ENCODE peak calls at places on chromosome 21, in ten cellular contexts. V is astrocyte of the cerebellum, K is astrocyte of the spinal cord, O is nephron progenitor cell, U is heart left ventricle, E is MM.1S, N is astrocyte, P is endothelial cell, J is progenitor cell of endocrine pancreas, R is GM13977. F is an unnamed sample.

GRCh38 chr21:27326293-27326692 is 359.4 kb upstream of the ADAMTS5 start:
- DNase-seq in V (no peak), K (no peak), O (no peak), U (no peak), E (no peak), N (no peak), P (no peak), J (no peak), R (no peak), F (no peak)

GRCh38 chr21:14073615-14074014 is 137.1 kb downstream of the LIPI start:
- DNase-seq in V (no peak), K (no peak), O (no peak), U (no peak), E (no peak), N (no peak), P (no peak), J (no peak), R (no peak), F (no peak)

GRCh38 chr21:25487046-25487594 is 120.2 kb downstream of the MRPL39 start:
- DNase-seq in V (no peak), K (no peak), O (no peak), U (no peak), E (no peak), N (no peak), P (no peak), J (no peak), R (no peak), F (no peak)

GRCh38 chr21:16324630-16325029 is 594.8 kb downstream of the USP25 start:
- DNase-seq in V (no peak), K (no peak), O (no peak), U (no peak), E (peak), N (no peak), P (no peak), J (no peak), R (no peak), F (no peak)

GRCh38 chr21:42512346-42513034 is 1.2 kb upstream of the SLC37A1 start:
- DNase-seq in V (no peak), K (no peak), O (no peak), U (no peak), E (no peak), N (no peak), P (no peak), J (no peak), R (no peak), F (peak)

GRCh38 chr21:33403128-33403785 is at the start of gene IFNGR2:
- DNase-seq in V (no peak), K (no peak), O (peak), U (peak), E (peak), N (no peak), P (peak), J (peak), R (peak), F (peak)

GRCh38 chr21:16534408-16535099 is 804.8 kb downstream of the USP25 start:
- DNase-seq in V (peak), K (peak), O (no peak), U (peak), E (no peak), N (peak), P (no peak), J (no peak), R (no peak), F (no peak)

GRCh38 chr21:26389971-26390641 is 183.0 kb downstream of the CYYR1 start:
- DNase-seq in V (no peak), K (peak), O (no peak), U (no peak), E (peak), N (peak), P (no peak), J (no peak), R (no peak), F (peak)

GRCh38 chr21:42733037-42733632 is 79.7 kb downstream of the PDE9A start:
- DNase-seq in V (peak), K (no peak), O (no peak), U (no peak), E (no peak), N (peak), P (no peak), J (no peak), R (no peak), F (no peak)

GRCh38 chr21:15363921-15364320 is 299.1 kb upstream of the NRIP1 start:
- DNase-seq in V (no peak), K (no peak), O (no peak), U (no peak), E (no peak), N (no peak), P (no peak), J (no peak), R (no peak), F (no peak)

GRCh38 chr21:25790122-25790951 is 55.6 kb downstream of the GABPA start:
- DNase-seq in V (peak), K (peak), O (no peak), U (no peak), E (peak), N (peak), P (no peak), J (no peak), R (peak), F (no peak)

GRCh38 chr21:41387042-41387819 is 25.4 kb downstream of the MX2 start:
- DNase-seq in V (no peak), K (no peak), O (no peak), U (no peak), E (no peak), N (no peak), P (no peak), J (no peak), R (no peak), F (no peak)

GRCh38 chr21:30349572-30349971 is 1.2 kb upstream of the KRTAP23-1 start:
- DNase-seq in V (peak), K (no peak), O (no peak), U (no peak), E (no peak), N (no peak), P (no peak), J (no peak), R (no peak), F (no peak)

GRCh38 chr21:19684328-19684727 is 1280.7 kb upstream of the TMPRSS15 start:
- DNase-seq in V (no peak), K (no peak), O (no peak), U (no peak), E (no peak), N (no peak), P (no peak), J (no peak), R (no peak), F (peak)

GRCh38 chr21:26091480-26092018 is 79.0 kb downstream of the APP start:
- DNase-seq in V (no peak), K (no peak), O (no peak), U (no peak), E (no peak), N (no peak), P (no peak), J (no peak), R (no peak), F (no peak)

GRCh38 chr21:16079830-16080229 is 350.0 kb downstream of the USP25 start:
- DNase-seq in V (no peak), K (peak), O (no peak), U (no peak), E (no peak), N (peak), P (no peak), J (no peak), R (no peak), F (no peak)

GRCh38 chr21:39845581-39846130 is 21.6 kb upstream of the PCP4 start:
- DNase-seq in V (peak), K (peak), O (no peak), U (no peak), E (no peak), N (peak), P (no peak), J (no peak), R (no peak), F (no peak)

GRCh38 chr21:42571391-42572150 is 57.9 kb downstream of the SLC37A1 start:
- DNase-seq in V (no peak), K (no peak), O (no peak), U (no peak), E (no peak), N (no peak), P (no peak), J (no peak), R (no peak), F (peak)

GRCh38 chr21:46250146-46250725 is 21.7 kb upstream of the LSS start:
- DNase-seq in V (no peak), K (no peak), O (no peak), U (no peak), E (no peak), N (no peak), P (no peak), J (no peak), R (no peak), F (no peak)

GRCh38 chr21:41241341-41241740 is 73.4 kb downstream of the BACE2 start:
- DNase-seq in V (no peak), K (no peak), O (no peak), U (no peak), E (no peak), N (peak), P (no peak), J (no peak), R (no peak), F (no peak)

GRCh38 chr21:42056468-42056867 is 14.6 kb upstream of the UMODL1 start:
- DNase-seq in V (no peak), K (no peak), O (no peak), U (no peak), E (no peak), N (no peak), P (no peak), J (no peak), R (no peak), F (no peak)

GRCh38 chr21:27734146-27734545 is 767.3 kb upstream of the ADAMTS5 start:
- DNase-seq in V (peak), K (peak), O (no peak), U (no peak), E (no peak), N (peak), P (no peak), J (no peak), R (no peak), F (no peak)

GRCh38 chr21:42088148-42088547 is 17.0 kb downstream of the UMODL1 start:
- DNase-seq in V (no peak), K (no peak), O (no peak), U (no peak), E (no peak), N (no peak), P (no peak), J (no peak), R (no peak), F (no peak)

GRCh38 chr21:40531421-40531820 is 315.5 kb downstream of the DSCAM start:
- DNase-seq in V (no peak), K (no peak), O (no peak), U (no peak), E (no peak), N (peak), P (no peak), J (no peak), R (no peak), F (no peak)

GRCh38 chr21:26042181-26042876 is 128.2 kb downstream of the APP start:
- DNase-seq in V (no peak), K (no peak), O (no peak), U (no peak), E (no peak), N (no peak), P (no peak), J (no peak), R (no peak), F (no peak)

GRCh38 chr21:42061195-42061865 is 9.8 kb upstream of the UMODL1 start:
- DNase-seq in V (no peak), K (no peak), O (no peak), U (peak), E (peak), N (no peak), P (no peak), J (no peak), R (peak), F (no peak)

GRCh38 chr21:25503981-25504380 is 103.3 kb downstream of the MRPL39 start:
- DNase-seq in V (no peak), K (no peak), O (no peak), U (no peak), E (no peak), N (no peak), P (no peak), J (no peak), R (no peak), F (no peak)

GRCh38 chr21:14074177-14074576 is 136.6 kb downstream of the LIPI start:
- DNase-seq in V (no peak), K (no peak), O (no peak), U (no peak), E (no peak), N (no peak), P (no peak), J (no peak), R (no peak), F (no peak)

GRCh38 chr21:42466700-42467612 is 29.1 kb downstream of the RSPH1 start:
- DNase-seq in V (no peak), K (peak), O (no peak), U (no peak), E (peak), N (peak), P (no peak), J (no peak), R (peak), F (no peak)

GRCh38 chr21:22343721-22344120 is 1345.5 kb downstream of the NCAM2 start:
- DNase-seq in V (no peak), K (no peak), O (no peak), U (no peak), E (no peak), N (no peak), P (no peak), J (no peak), R (no peak), F (no peak)

GRCh38 chr21:41828884-41829360 is 50.2 kb downstream of the PRDM15 start:
- DNase-seq in V (no peak), K (no peak), O (no peak), U (no peak), E (no peak), N (no peak), P (no peak), J (no peak), R (no peak), F (no peak)

GRCh38 chr21:38788275-38788911 is 17.3 kb upstream of the ETS2 start:
- DNase-seq in V (no peak), K (no peak), O (no peak), U (no peak), E (no peak), N (no peak), P (no peak), J (no peak), R (no peak), F (no peak)

GRCh38 chr21:38790038-38790437 is 15.7 kb upstream of the ETS2 start:
- DNase-seq in V (no peak), K (no peak), O (no peak), U (no peak), E (no peak), N (no peak), P (no peak), J (no peak), R (no peak), F (no peak)

GRCh38 chr21:38785483-38785882 is 20.2 kb upstream of the ETS2 start:
- DNase-seq in V (no peak), K (no peak), O (no peak), U (no peak), E (no peak), N (no peak), P (no peak), J (no peak), R (no peak), F (no peak)

GRCh38 chr21:38789275-38789674 is 16.5 kb upstream of the ETS2 start:
- DNase-seq in V (no peak), K (no peak), O (no peak), U (no peak), E (no peak), N (no peak), P (no peak), J (no peak), R (no peak), F (no peak)

GRCh38 chr21:38787461-38788274 is 18.1 kb upstream of the ETS2 start:
- DNase-seq in V (no peak), K (peak), O (peak), U (no peak), E (no peak), N (peak), P (no peak), J (peak), R (no peak), F (peak)
- TF ChIP-seq CTCF in V (no peak), K (no peak), O (no peak), U (no peak), E (no peak), N (no peak), P (no peak), J (no peak), R (no peak), F (no peak)

GRCh38 chr21:34688145-34688544 is 19.4 kb downstream of the CLIC6 start:
- DNase-seq in V (no peak), K (peak), O (no peak), U (no peak), E (no peak), N (no peak), P (peak), J (no peak), R (no peak), F (peak)
- TF ChIP-seq CTCF in V (no peak), K (peak), O (no peak), U (peak), E (no peak), N (no peak), P (peak), J (no peak), R (peak), F (peak)

GRCh38 chr21:35857082-35857481 is 203.2 kb downstream of the SETD4 start:
- DNase-seq in V (no peak), K (no peak), O (no peak), U (no peak), E (no peak), N (no peak), P (no peak), J (no peak), R (no peak), F (no peak)

GRCh38 chr21:35853321-35853922 is 206.9 kb downstream of the SETD4 start:
- DNase-seq in V (no peak), K (no peak), O (no peak), U (no peak), E (no peak), N (no peak), P (no peak), J (no peak), R (no peak), F (no peak)

GRCh38 chr21:35855463-35855862 is 204.9 kb downstream of the SETD4 start:
- DNase-seq in V (no peak), K (peak), O (no peak), U (no peak), E (no peak), N (no peak), P (no peak), J (no peak), R (no peak), F (no peak)

GRCh38 chr21:35852820-35853219 is 207.5 kb downstream of the SETD4 start:
- DNase-seq in V (no peak), K (no peak), O (no peak), U (no peak), E (no peak), N (no peak), P (no peak), J (no peak), R (no peak), F (no peak)

DNA sequence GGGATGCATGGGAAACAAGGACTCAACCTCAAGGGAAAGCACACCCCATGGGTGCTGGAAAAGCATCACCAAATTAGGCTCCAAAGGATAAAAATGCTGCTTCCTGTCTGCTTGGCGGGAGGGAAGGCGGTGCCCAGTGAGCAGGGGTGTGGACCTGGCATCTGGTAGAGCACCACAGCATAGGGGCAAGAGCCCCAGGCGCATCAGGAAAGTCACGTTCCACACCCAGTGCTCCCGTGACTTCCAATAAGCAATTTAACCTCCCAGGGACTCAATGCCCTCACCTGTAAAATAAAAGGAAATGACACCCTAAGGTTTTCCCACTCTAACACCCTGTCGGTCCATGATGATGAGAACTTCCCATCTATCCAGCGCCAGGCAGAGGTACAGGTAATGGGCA is 206.0 kb downstream of the SETD4 start:
- DNase-seq in V (no peak), K (no peak), O (no peak), U (no peak), E (no peak), N (no peak), P (no peak), J (no peak), R (no peak), F (no peak)
- TF ChIP-seq CTCF in V (no peak), K (no peak), O (no peak), U (no peak), E (no peak), N (no peak), P (no peak), J (no peak), R (no peak), F (no peak)

DNA sequence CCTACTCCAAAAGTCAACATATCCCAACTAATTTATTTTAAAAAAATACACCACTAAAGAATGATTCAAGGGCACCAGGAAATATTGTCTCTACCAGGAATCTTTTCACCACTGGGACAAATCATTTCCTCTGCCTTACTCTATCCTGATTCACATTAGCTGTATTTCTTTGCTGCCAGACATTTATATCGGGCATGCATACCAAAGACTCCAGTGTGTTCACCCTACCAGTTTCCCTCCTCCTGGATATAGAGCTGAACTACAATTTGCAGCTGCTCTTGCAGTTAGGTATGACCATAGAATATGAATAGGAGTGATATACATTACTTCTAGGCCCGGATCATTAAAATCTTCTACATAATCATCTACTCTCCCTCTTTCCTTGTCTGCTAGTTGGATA is 7.6 kb downstream of the KCNJ6 start:
- DNase-seq in V (no peak), K (no peak), O (no peak), U (no peak), E (no peak), N (no peak), P (no peak), J (no peak), R (no peak), F (no peak)
- TF ChIP-seq CTCF in V (no peak), K (no peak), O (no peak), U (no peak), E (no peak), N (no peak), P (no peak), J (no peak), R (no peak), F (no peak)

GRCh38 chr21:45250272-45250671 is 37.4 kb downstream of the POFUT2 start:
- DNase-seq in V (no peak), K (no peak), O (no peak), U (no peak), E (no peak), N (no peak), P (no peak), J (no peak), R (no peak), F (no peak)

GRCh38 chr21:45248301-45248892 is 39.3 kb downstream of the POFUT2 start:
- DNase-seq in V (no peak), K (no peak), O (peak), U (no peak), E (no peak), N (no peak), P (no peak), J (peak), R (no peak), F (no peak)

GRCh38 chr21:45249626-45250025 is 38.1 kb downstream of the POFUT2 start:
- DNase-seq in V (no peak), K (no peak), O (no peak), U (no peak), E (no peak), N (no peak), P (no peak), J (no peak), R (no peak), F (no peak)

GRCh38 chr21:45250914-45251634 is 36.6 kb downstream of the POFUT2 start:
- DNase-seq in V (no peak), K (no peak), O (no peak), U (no peak), E (no peak), N (no peak), P (no peak), J (no peak), R (no peak), F (no peak)

DNA sequence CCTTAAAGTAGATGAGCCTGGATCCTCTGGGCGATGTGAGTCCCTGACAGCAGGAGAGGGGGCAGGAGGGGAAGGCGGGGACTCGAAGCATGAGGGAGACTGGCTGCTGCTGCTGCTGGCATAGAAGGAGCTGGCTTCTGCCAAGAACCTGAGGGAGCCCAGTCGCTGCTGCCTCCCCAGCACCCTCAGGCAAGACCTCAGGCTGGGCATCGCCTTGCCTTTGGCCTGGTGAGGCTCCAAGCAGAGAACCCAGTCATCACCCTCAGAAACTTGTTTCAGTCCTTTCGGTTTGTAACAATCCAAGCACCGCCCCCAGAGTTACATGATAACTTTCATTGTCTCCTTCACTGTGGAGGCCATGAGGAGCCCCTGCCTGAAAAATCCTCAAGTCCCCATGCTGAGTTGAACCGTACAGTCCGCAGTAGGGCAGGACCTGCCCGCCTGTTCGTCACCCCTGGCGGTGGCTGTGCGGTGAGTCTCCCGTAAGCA is 38.8 kb downstream of the POFUT2 start:
- DNase-seq in V (no peak), K (peak), O (no peak), U (no peak), E (no peak), N (peak), P (no peak), J (no peak), R (no peak), F (no peak)
- TF ChIP-seq CTCF in V (peak), K (no peak), O (no peak), U (no peak), E (no peak), N (no peak), P (no peak), J (no peak), R (no peak), F (no peak)

GRCh38 chr21:17612023-17612564 is 607 bp downstream of the BTG3 start:
- DNase-seq in V (no peak), K (no peak), O (no peak), U (peak), E (peak), N (peak), P (peak), J (peak), R (peak), F (peak)
- TF ChIP-seq CTCF in V (no peak), K (no peak), O (no peak), U (no peak), E (no peak), N (no peak), P (no peak), J (no peak), R (no peak), F (no peak)